ENCODE peak calls at places on chromosomes 7 and 10, in eight cellular contexts. P, V, X, Y, Z, O, N and T are unnamed samples.

GRCh38 chr10:1369197-1369596 is 313.0 kb downstream of the WDR37 start:
- DNase-seq in P (no peak), V (no peak), X (no peak), Y (no peak), Z (no peak), O (no peak), N (no peak), T (no peak)

GRCh38 chr7:131203291-131203976 is 124.2 kb upstream of the MKLN1 start:
- DNase-seq in P (no peak), V (no peak), X (no peak), Y (no peak), Z (no peak), O (no peak), N (no peak), T (no peak)

GRCh38 chr7:15845868-15846267 is 159.4 kb upstream of the MEOX2 start:
- DNase-seq in P (no peak), V (no peak), X (no peak), Y (no peak), Z (no peak), O (no peak), N (no peak), T (no peak)

GRCh38 chr10:87865201-87866025 is 2.0 kb downstream of the PTEN start:
- DNase-seq in P (peak), V (no peak), X (no peak), Y (no peak), Z (peak), O (no peak), N (no peak), T (no peak)

GRCh38 chr10:33241351-33241750 is 93.1 kb downstream of the NRP1 start:
- DNase-seq in P (no peak), V (no peak), X (no peak), Y (no peak), Z (no peak), O (no peak), N (no peak), T (no peak)

GRCh38 chr7:20329389-20330175 is 1.1 kb upstream of the ITGB8 start:
- DNase-seq in P (peak), V (peak), X (peak), Y (peak), Z (peak), O (peak), N (peak), T (peak)

GRCh38 chr7:6234384-6234783 is 38.0 kb downstream of the CYTH3 start:
- DNase-seq in P (no peak), V (no peak), X (no peak), Y (no peak), Z (no peak), O (no peak), N (peak), T (no peak)

GRCh38 chr10:7428673-7429350 is 18.0 kb upstream of the SFMBT2 start:
- DNase-seq in P (no peak), V (no peak), X (no peak), Y (no peak), Z (no peak), O (no peak), N (no peak), T (no peak)

GRCh38 chr10:86506499-86506898 is 15.1 kb downstream of the WAPL start:
- DNase-seq in P (no peak), V (no peak), X (no peak), Y (no peak), Z (no peak), O (no peak), N (no peak), T (no peak)

GRCh38 chr10:102515724-102516123 is 12.0 kb downstream of the SUFU start:
- DNase-seq in P (no peak), V (no peak), X (no peak), Y (no peak), Z (no peak), O (peak), N (no peak), T (no peak)

GRCh38 chr10:52951819-52952218 is 179.2 kb upstream of the MBL2 start:
- DNase-seq in P (peak), V (peak), X (no peak), Y (peak), Z (peak), O (peak), N (peak), T (peak)
- TF ChIP-seq CTCF in P (peak), V (peak), X (peak), Y (peak), Z (peak), O (no peak), N (peak), T (peak)

GRCh38 chr10:10677479-10677878 is 340.2 kb upstream of the CELF2 start:
- DNase-seq in P (peak), V (peak), X (no peak), Y (peak), Z (peak), O (peak), N (peak), T (peak)
- TF ChIP-seq CTCF in P (peak), V (peak), X (peak), Y (peak), Z (peak), O (no peak), N (no peak), T (peak)

GRCh38 chr7:107213193-107213788 is 44.5 kb downstream of the HBP1 start:
- DNase-seq in P (no peak), V (no peak), X (no peak), Y (no peak), Z (no peak), O (no peak), N (no peak), T (no peak)
- TF ChIP-seq CTCF in P (no peak), V (no peak), X (no peak), Y (no peak), Z (no peak), O (no peak), N (no peak), T (no peak)

DNA sequence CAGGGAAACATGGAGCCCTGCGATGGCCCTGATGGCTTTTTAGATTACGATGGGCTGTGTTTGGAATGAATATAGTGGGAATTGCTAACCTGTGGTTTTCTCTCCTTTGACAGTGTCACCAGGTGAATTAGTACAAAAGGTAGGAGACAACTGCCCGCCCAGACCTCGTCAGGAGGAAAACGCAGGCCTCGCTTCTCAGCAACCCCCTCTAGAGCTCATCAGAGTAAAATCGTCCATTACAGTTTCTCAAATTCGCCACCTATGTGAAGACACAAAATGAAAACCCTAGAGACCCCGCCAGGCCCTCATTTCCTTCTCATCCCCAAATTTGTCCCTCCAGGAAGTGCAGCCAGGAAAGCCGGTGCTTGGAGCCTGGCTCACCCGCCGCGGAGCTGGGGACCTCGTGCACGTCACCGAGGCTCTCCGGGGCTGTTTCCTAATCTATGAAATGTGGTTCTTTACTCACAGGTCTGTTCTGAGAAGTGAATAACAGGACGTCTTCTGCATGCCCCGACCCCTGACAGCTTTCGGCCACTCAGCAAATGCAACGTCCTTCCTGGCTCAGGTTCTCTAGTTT is 143.7 kb downstream of the VIPR2 start:
- DNase-seq in P (no peak), V (no peak), X (peak), Y (no peak), Z (no peak), O (no peak), N (no peak), T (no peak)
- TF ChIP-seq CTCF in P (no peak), V (peak), X (no peak), Y (no peak), Z (no peak), O (no peak), N (no peak), T (peak)

GRCh38 chr10:27157150-27157549 is 2.0 kb downstream of the MASTL start:
- DNase-seq in P (peak), V (no peak), X (no peak), Y (no peak), Z (peak), O (no peak), N (no peak), T (no peak)

GRCh38 chr10:27153855-27154198 is 357 bp downstream of the YME1L1 start:
- DNase-seq in P (peak), V (no peak), X (no peak), Y (peak), Z (peak), O (no peak), N (no peak), T (no peak)

GRCh38 chr10:27152687-27153086 is 1.5 kb downstream of the YME1L1 start:
- DNase-seq in P (no peak), V (no peak), X (no peak), Y (no peak), Z (no peak), O (no peak), N (no peak), T (no peak)

GRCh38 chr10:27153325-27153724 is 859 bp downstream of the YME1L1 start:
- DNase-seq in P (no peak), V (no peak), X (no peak), Y (no peak), Z (no peak), O (no peak), N (no peak), T (no peak)

GRCh38 chr10:27155073-27155754 is at the start of gene MASTL:
- DNase-seq in P (peak), V (peak), X (peak), Y (peak), Z (peak), O (peak), N (peak), T (peak)
- TF ChIP-seq CTCF in P (no peak), V (no peak), X (no peak), Y (no peak), Z (no peak), O (no peak), N (no peak), T (no peak)

GRCh38 chr10:52066383-52066782 is 247.7 kb upstream of the DKK1 start:
- DNase-seq in P (no peak), V (no peak), X (no peak), Y (no peak), Z (no peak), O (no peak), N (no peak), T (no peak)
- TF ChIP-seq CTCF in P (no peak), V (no peak), X (no peak), Y (peak), Z (no peak), O (no peak), N (no peak), T (no peak)

DNA sequence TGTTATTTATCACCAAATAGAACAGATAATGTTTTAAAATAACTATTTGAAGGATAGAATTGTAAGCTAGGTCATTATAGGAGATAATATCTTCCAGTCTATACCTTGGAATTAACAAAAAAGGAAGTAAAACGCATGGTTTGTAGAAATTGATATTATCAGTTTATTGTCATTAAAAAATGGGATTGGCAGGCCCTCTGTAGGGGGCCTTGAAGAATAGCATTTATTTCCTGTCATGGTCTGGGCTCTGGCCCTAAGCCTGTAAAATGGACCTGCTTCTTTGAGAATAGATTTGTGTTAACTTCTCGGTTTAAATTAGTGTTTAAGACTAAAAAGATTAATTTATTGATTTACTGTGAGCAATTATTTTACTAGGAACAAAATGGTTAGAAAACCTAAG is 197.6 kb upstream of the FOXP2 start:
- DNase-seq in P (peak), V (no peak), X (no peak), Y (no peak), Z (no peak), O (no peak), N (no peak), T (no peak)
- TF ChIP-seq CTCF in P (no peak), V (no peak), X (no peak), Y (peak), Z (peak), O (no peak), N (no peak), T (no peak)

GRCh38 chr10:71623098-71623985 is 96.2 kb downstream of the C10orf105 start:
- DNase-seq in P (peak), V (peak), X (peak), Y (peak), Z (no peak), O (no peak), N (peak), T (no peak)
- TF ChIP-seq CTCF in P (no peak), V (peak), X (peak), Y (peak), Z (no peak), O (no peak), N (no peak), T (no peak)

GRCh38 chr10:49012603-49013002 is 73.0 kb upstream of the LRRC18 start:
- DNase-seq in P (no peak), V (no peak), X (no peak), Y (no peak), Z (no peak), O (no peak), N (no peak), T (no peak)
- TF ChIP-seq CTCF in P (no peak), V (no peak), X (no peak), Y (no peak), Z (no peak), O (no peak), N (no peak), T (no peak)